ENCODE peak calls at places on chromosome 9, in six cellular contexts. One of them, this sample, is unnamed.

GRCh38 chr9:14314424-14314928 is 535 bp upstream of the NFIB start:
- DNase-seq in lower leg skin: peak; percentile 83
- DNase-seq in T-helper 2 cell: no peak
- DNase-seq in AG10803: peak; percentile 32
- DNase-seq in stimulated activated naive B cell treated with anti-CD40 and anti-IgM and Interleukin-4, amounts not matched to agents 10 μg/mL and 1 μg/mL and 100 μg/mL, for 72 hours: no peak
- DNase-seq in kidney tubule cell: peak; percentile 94
- DNase-seq in this sample: peak; percentile 76

GRCh38 chr9:136729144-136729543 is 13.6 kb downstream of the LCN10 start:
- DNase-seq in lower leg skin: no peak
- DNase-seq in T-helper 2 cell: no peak
- DNase-seq in AG10803: no peak
- DNase-seq in stimulated activated naive B cell treated with anti-CD40 and anti-IgM and Interleukin-4, amounts not matched to agents 10 μg/mL and 1 μg/mL and 100 μg/mL, for 72 hours: no peak
- DNase-seq in kidney tubule cell: no peak
- DNase-seq in this sample: no peak

GRCh38 chr9:131554088-131554864 is 9.0 kb downstream of the PRRT1B start:
- DNase-seq in lower leg skin: no peak
- DNase-seq in T-helper 2 cell: no peak
- DNase-seq in AG10803: no peak
- DNase-seq in stimulated activated naive B cell treated with anti-CD40 and anti-IgM and Interleukin-4, amounts not matched to agents 10 μg/mL and 1 μg/mL and 100 μg/mL, for 72 hours: no peak
- DNase-seq in kidney tubule cell: no peak
- DNase-seq in this sample: no peak

GRCh38 chr9:116437411-116438370 is 249.4 kb upstream of the TRIM32 start:
- DNase-seq in lower leg skin: no peak
- DNase-seq in T-helper 2 cell: no peak
- DNase-seq in AG10803: no peak
- DNase-seq in stimulated activated naive B cell treated with anti-CD40 and anti-IgM and Interleukin-4, amounts not matched to agents 10 μg/mL and 1 μg/mL and 100 μg/mL, for 72 hours: no peak
- DNase-seq in kidney tubule cell: no peak
- DNase-seq in this sample: peak; percentile 16

GRCh38 chr9:136011703-136012496 is 50.7 kb upstream of the UBAC1 start:
- DNase-seq in lower leg skin: peak; percentile 42
- DNase-seq in T-helper 2 cell: no peak
- DNase-seq in AG10803: peak; percentile 54
- DNase-seq in stimulated activated naive B cell treated with anti-CD40 and anti-IgM and Interleukin-4, amounts not matched to agents 10 μg/mL and 1 μg/mL and 100 μg/mL, for 72 hours: no peak
- DNase-seq in kidney tubule cell: peak; percentile 11
- DNase-seq in this sample: peak; percentile 25

GRCh38 chr9:125998837-125999503 is 251.8 kb downstream of the PBX3 start:
- DNase-seq in lower leg skin: no peak
- DNase-seq in T-helper 2 cell: no peak
- DNase-seq in AG10803: no peak
- DNase-seq in stimulated activated naive B cell treated with anti-CD40 and anti-IgM and Interleukin-4, amounts not matched to agents 10 μg/mL and 1 μg/mL and 100 μg/mL, for 72 hours: no peak
- DNase-seq in kidney tubule cell: no peak
- DNase-seq in this sample: no peak

GRCh38 chr9:23172979-23173637 is 652.9 kb downstream of the ELAVL2 start:
- DNase-seq in lower leg skin: no peak
- DNase-seq in T-helper 2 cell: no peak
- DNase-seq in AG10803: no peak
- DNase-seq in stimulated activated naive B cell treated with anti-CD40 and anti-IgM and Interleukin-4, amounts not matched to agents 10 μg/mL and 1 μg/mL and 100 μg/mL, for 72 hours: no peak
- DNase-seq in kidney tubule cell: no peak
- DNase-seq in this sample: no peak

GRCh38 chr9:86767373-86767772 is 179.9 kb downstream of the GAS1 start:
- DNase-seq in lower leg skin: no peak
- DNase-seq in T-helper 2 cell: no peak
- DNase-seq in AG10803: peak; percentile 45
- DNase-seq in stimulated activated naive B cell treated with anti-CD40 and anti-IgM and Interleukin-4, amounts not matched to agents 10 μg/mL and 1 μg/mL and 100 μg/mL, for 72 hours: no peak
- DNase-seq in kidney tubule cell: peak; percentile 45
- DNase-seq in this sample: no peak

GRCh38 chr9:73824671-73825070 is 672.5 kb upstream of the RORB start:
- DNase-seq in lower leg skin: no peak
- DNase-seq in T-helper 2 cell: no peak
- DNase-seq in AG10803: no peak
- DNase-seq in stimulated activated naive B cell treated with anti-CD40 and anti-IgM and Interleukin-4, amounts not matched to agents 10 μg/mL and 1 μg/mL and 100 μg/mL, for 72 hours: no peak
- DNase-seq in kidney tubule cell: no peak
- DNase-seq in this sample: no peak

This sample was measured in myocyte.